ENCODE peak calls at places on chromosomes 2 and 18, in seven cellular contexts. B is stomach; N is aorta; K is prostate gland; R is cardiac septum; A is nephron progenitor cell; E is stimulated activated CD8-positive, alpha-beta memory T cell treated with anti-CD3 and anti-CD28 coated beads, Interleukin-15, amount 100 ng/mL, for 48 hours. S is an unnamed sample.
A peak's percentile ranks its signal among the peaks of the same experiment; 100 is the strongest.

GRCh38 chr2:214203199-214203598 is 207.7 kb upstream of the VWC2L start:
- DNase-seq in R (no peak), A (no peak), B (no peak), K (no peak), N (no peak), E (no peak), S (peak; percentile 58)

GRCh38 chr2:199302851-199303250 is 154.9 kb downstream of the SATB2 start:
- DNase-seq in N (no peak), B (no peak), E (no peak), A (no peak), K (no peak), R (no peak), S (peak; percentile 79)

GRCh38 chr2:9744256-9745004 is 98.8 kb upstream of the TAF1B start:
- DNase-seq in B (no peak), E (no peak), R (no peak), A (no peak), N (no peak), K (no peak), S (no peak)

GRCh38 chr18:79377187-79377891 is 18.4 kb upstream of the NFATC1 start:
- DNase-seq in E (no peak), B (no peak), A (no peak), N (no peak), R (peak; percentile 69), K (no peak), S (no peak)

GRCh38 chr2:189548686-189549439 is 31.7 kb downstream of the SLC40A1 start:
- DNase-seq in E (no peak), N (no peak), A (no peak), K (no peak), B (no peak), R (no peak), S (no peak)

GRCh38 chr2:177429688-177430325 is 37.2 kb downstream of the AGPS start:
- DNase-seq in K (no peak), E (no peak), B (no peak), A (no peak), R (no peak), N (no peak), S (peak; percentile 97)

GRCh38 chr2:128317186-128317897 is 1.3 kb downstream of the HS6ST1 start:
- DNase-seq in E (no peak), B (peak; percentile 43), A (no peak), K (peak; percentile 31), N (peak; percentile 77), R (peak; percentile 76), S (peak; percentile 30)

GRCh38 chr2:85681354-85681728 is 12.8 kb upstream of the GNLY start:
- DNase-seq in A (no peak), B (no peak), N (peak; percentile 56), R (peak; percentile 68), K (no peak), E (no peak), S (no peak)

GRCh38 chr18:48119204-48119603 is 188.7 kb upstream of the SMAD2 start:
- DNase-seq in A (no peak), K (peak; percentile 34), E (no peak), B (no peak), R (no peak), N (no peak), S (no peak)

GRCh38 chr2:234536218-234536989 is 39.5 kb upstream of the ARL4C start:
- DNase-seq in B (no peak), N (no peak), E (no peak), K (no peak), A (no peak), R (no peak), S (no peak)

GRCh38 chr2:78202986-78203670 is 681.0 kb upstream of the LRRTM4 start:
- DNase-seq in N (no peak), A (no peak), B (no peak), R (no peak), E (no peak), K (no peak), S (no peak)

GRCh38 chr2:233426619-233427342 is 72.5 kb downstream of the DGKD start:
- DNase-seq in K (no peak), B (peak; percentile 30), A (no peak), N (no peak), E (peak; percentile 71), R (no peak), S (peak; percentile 67)

GRCh38 chr2:178700922-178701342 is 106.3 kb downstream of the TTN start:
- DNase-seq in R (no peak), N (no peak), K (no peak), B (no peak), A (no peak), E (no peak), S (peak; percentile 16)

GRCh38 chr18:23129355-23130002 is 5.8 kb upstream of the CABLES1 start:
- DNase-seq in K (no peak), E (no peak), A (no peak), N (no peak), B (no peak), R (no peak), S (no peak)

GRCh38 chr2:64454316-64455030 is 511 bp downstream of the LGALSL start:
- DNase-seq in A (peak; percentile 80), N (peak; percentile 84), B (peak; percentile 65), K (peak; percentile 63), R (peak; percentile 76), E (peak; percentile 32), S (peak; percentile 85)